ENCODE peak calls at places on chromosomes 16 and 17, in four cellular contexts. H, M, U and I are unnamed samples.

GRCh38 chr17:17782425-17783120 is 54.2 kb downstream of the SREBF1 start:
- DNase-seq in H (peak; percentile 91), M (peak; percentile 25), U (no peak), I (peak; percentile 8)

GRCh38 chr17:33750943-33751701 is 458.0 kb upstream of the ASIC2 start:
- DNase-seq in H (peak; percentile 80), M (peak; percentile 49), U (peak; percentile 91), I (peak; percentile 64)

GRCh38 chr17:44384281-44384822 is 5.1 kb downstream of the ITGA2B start:
- DNase-seq in H (peak; percentile 68), M (no peak), U (no peak), I (no peak)

GRCh38 chr17:82228842-82229685 is at the start of gene SLC16A3:
- DNase-seq in H (peak; percentile 85), M (no peak), U (peak; percentile 89), I (peak; percentile 77)

GRCh38 chr17:72506773-72507172 is 386.0 kb downstream of the SOX9 start:
- DNase-seq in H (no peak), M (no peak), U (no peak), I (no peak)

GRCh38 chr17:34314279-34314678 is 5.0 kb upstream of the CCL8 start:
- DNase-seq in H (no peak), M (no peak), U (no peak), I (no peak)

GRCh38 chr16:79093554-79093967 is 507.0 kb downstream of the MAF start:
- DNase-seq in H (no peak), M (no peak), U (no peak), I (no peak)

GRCh38 chr17:39971076-39971603 is 8.3 kb downstream of the GSDMA start:
- DNase-seq in H (no peak), M (no peak), U (no peak), I (no peak)

GRCh38 chr17:16381496-16381820 is 567 bp downstream of the UBB start:
- DNase-seq in H (no peak), M (no peak), U (no peak), I (no peak)

GRCh38 chr16:69514366-69514765 is 51.4 kb upstream of the NFAT5 start:
- DNase-seq in H (no peak), M (no peak), U (peak; percentile 17), I (no peak)

GRCh38 chr16:70253291-70254094 is 1.8 kb upstream of the EXOSC6 start:
- DNase-seq in H (peak; percentile 59), M (peak; percentile 54), U (peak; percentile 76), I (peak; percentile 60)

GRCh38 chr16:70437017-70437581 is 1.8 kb downstream of the ST3GAL2 start:
- DNase-seq in H (peak; percentile 98), M (peak; percentile 58), U (no peak), I (no peak)

GRCh38 chr17:38925263-38925995 is at the start of gene LASP1NB:
- DNase-seq in H (peak; percentile 95), M (no peak), U (peak; percentile 78), I (peak; percentile 21)

GRCh38 chr16:80047796-80048649 is 447.5 kb upstream of the MAF start:
- DNase-seq in H (no peak), M (no peak), U (no peak), I (no peak)

GRCh38 chr16:77236063-77236511 is 36.9 kb downstream of the SYCE1L start:
- DNase-seq in H (peak; percentile 92), M (peak; percentile 86), U (peak; percentile 97), I (peak; percentile 93)

GRCh38 chr16:81946206-81946605 is 65.1 kb downstream of the SDR42E1 start:
- DNase-seq in H (no peak), M (no peak), U (no peak), I (no peak)

GRCh38 chr16:3509470-3509928 is 8.7 kb downstream of the CLUAP1 start:
- DNase-seq in H (no peak), M (no peak), U (peak; percentile 88), I (peak; percentile 45)

GRCh38 chr16:68992521-68992920 is 112.9 kb upstream of the HAS3 start:
- DNase-seq in H (no peak), M (no peak), U (no peak), I (peak; percentile 48)

GRCh38 chr17:39461911-39462641 is 790 bp downstream of the CDK12 start:
- DNase-seq in H (no peak), M (no peak), U (peak; percentile 90), I (peak; percentile 98)

GRCh38 chr17:13597723-13598347 is 3.9 kb downstream of the HS3ST3A1 start:
- DNase-seq in H (peak; percentile 86), M (no peak), U (no peak), I (peak; percentile 33)

GRCh38 chr16:68492151-68492500 is 43.8 kb upstream of the SMPD3 start:
- DNase-seq in H (no peak), M (no peak), U (no peak), I (no peak)

GRCh38 chr17:81544281-81544974 is 7.7 kb downstream of the FAAP100 start:
- DNase-seq in H (no peak), M (no peak), U (no peak), I (no peak)

GRCh38 chr17:2059125-2059836 is 4.4 kb downstream of the HIC1 start:
- DNase-seq in H (no peak), M (no peak), U (peak; percentile 86), I (no peak)

GRCh38 chr17:73637866-73638265 is 6.4 kb downstream of the SDK2 start:
- DNase-seq in H (no peak), M (no peak), U (no peak), I (no peak)

GRCh38 chr16:67165121-67166034 is 833 bp downstream of the HSF4 start:
- DNase-seq in H (peak; percentile 60), M (no peak), U (no peak), I (no peak)

GRCh38 chr17:17561408-17562144 is 29.9 kb downstream of the PEMT start:
- DNase-seq in H (peak; percentile 72), M (no peak), U (peak; percentile 91), I (no peak)